ENCODE peak calls at places on chromosome 11, in ten cellular contexts. R is AG08396; E is activated naive CD4-positive, alpha-beta T cell; S is NAMALWA; F is T follicular helper cell; G is dermis blood vessel endothelial cell; Z is kidney; H is body of pancreas; C is AG10803; D is stromal cell of bone marrow. K is an unnamed sample.

GRCh38 chr11:57458060-57458409 is 2.3 kb upstream of the RTN4RL2 start:
- DNase-seq in R (peak; percentile 13), E (no peak), S (no peak), F (no peak), G (no peak), Z (no peak), H (no peak), C (no peak), D (no peak), K (no peak)

GRCh38 chr11:34028407-34028804 is 23.1 kb upstream of the CAPRIN1 start:
- DNase-seq in R (peak; percentile 17), E (no peak), S (no peak), F (no peak), G (peak; percentile 10), Z (no peak), H (peak; percentile 63), C (peak; percentile 72), D (peak; percentile 36), K (no peak)

GRCh38 chr11:105613183-105613582 is 3.3 kb downstream of the GRIA4 start:
- DNase-seq in R (no peak), E (no peak), S (no peak), F (no peak), G (no peak), Z (no peak), H (no peak), C (no peak), D (no peak), K (no peak)

GRCh38 chr11:108754901-108755625 is 90.2 kb downstream of the DDX10 start:
- DNase-seq in R (no peak), E (no peak), S (peak; percentile 13), F (no peak), G (peak; percentile 34), Z (no peak), H (no peak), C (peak; percentile 52), D (no peak), K (no peak)

GRCh38 chr11:28820296-28820989 is 712.3 kb downstream of the METTL15 start:
- DNase-seq in R (no peak), E (no peak), S (no peak), F (no peak), G (no peak), Z (no peak), H (no peak), C (peak; percentile 55), D (no peak), K (no peak)

GRCh38 chr11:102323542-102324261 is 6.4 kb downstream of the BIRC3 start:
- DNase-seq in R (no peak), E (no peak), S (no peak), F (no peak), G (no peak), Z (no peak), H (no peak), C (peak; percentile 78), D (peak; percentile 73), K (no peak)

GRCh38 chr11:107606122-107606521 is 15.2 kb downstream of the ELMOD1 start:
- DNase-seq in R (no peak), E (no peak), S (peak; percentile 26), F (no peak), G (no peak), Z (no peak), H (no peak), C (no peak), D (no peak), K (no peak)

GRCh38 chr11:72981067-72981466 is 161.1 kb downstream of the FCHSD2 start:
- DNase-seq in R (no peak), E (no peak), S (no peak), F (no peak), G (no peak), Z (no peak), H (no peak), C (no peak), D (no peak), K (no peak)

GRCh38 chr11:68990995-68991780 is 10.4 kb upstream of the MRGPRD start:
- DNase-seq in R (no peak), E (no peak), S (no peak), F (no peak), G (no peak), Z (peak; percentile 51), H (no peak), C (no peak), D (no peak), K (no peak)

GRCh38 chr11:27395556-27396258 is 32.7 kb upstream of the CCDC34 start:
- DNase-seq in R (no peak), E (no peak), S (no peak), F (no peak), G (peak; percentile 26), Z (no peak), H (peak; percentile 48), C (peak; percentile 21), D (no peak), K (peak; percentile 72)

GRCh38 chr11:35389897-35390462 is 29.4 kb downstream of the SLC1A2 start:
- DNase-seq in R (no peak), E (no peak), S (no peak), F (no peak), G (no peak), Z (no peak), H (no peak), C (no peak), D (no peak), K (no peak)

GRCh38 chr11:130486981-130487380 is 38.5 kb downstream of the ADAMTS15 start:
- DNase-seq in R (no peak), E (no peak), S (no peak), F (no peak), G (no peak), Z (no peak), H (no peak), C (no peak), D (no peak), K (no peak)

GRCh38 chr11:81674211-81674610 is 1059.5 kb downstream of the FAM181B start:
- DNase-seq in R (no peak), E (no peak), S (no peak), F (no peak), G (no peak), Z (no peak), H (no peak), C (no peak), D (no peak), K (no peak)

GRCh38 chr11:11731311-11732083 is 109.7 kb upstream of the GALNT18 start:
- DNase-seq in R (peak; percentile 52), E (no peak), S (no peak), F (no peak), G (peak; percentile 15), Z (no peak), H (no peak), C (peak; percentile 36), D (peak; percentile 30), K (no peak)

GRCh38 chr11:119728226-119728626 is 774 bp downstream of the NECTIN1 start:
- DNase-seq in R (peak; percentile 59), E (no peak), S (no peak), F (no peak), G (peak; percentile 27), Z (no peak), H (peak; percentile 41), C (no peak), D (no peak), K (no peak)

GRCh38 chr11:64253481-64253880 is 2.2 kb downstream of the PLCB3 start:
- DNase-seq in R (peak; percentile 57), E (no peak), S (no peak), F (no peak), G (no peak), Z (no peak), H (peak; percentile 52), C (peak; percentile 12), D (no peak), K (no peak)

GRCh38 chr11:71996946-71997345 is 1.8 kb upstream of the IL18BP start:
- DNase-seq in R (no peak), E (no peak), S (no peak), F (no peak), G (no peak), Z (no peak), H (no peak), C (no peak), D (no peak), K (no peak)

GRCh38 chr11:65204646-65205601 is 23.2 kb downstream of the CAPN1 start:
- DNase-seq in R (peak; percentile 75), E (no peak), S (peak; percentile 58), F (peak; percentile 29), G (peak; percentile 71), Z (peak; percentile 76), H (no peak), C (peak; percentile 20), D (no peak), K (no peak)

GRCh38 chr11:120337896-120338840 is 2.0 kb downstream of the ARHGEF12 start:
- DNase-seq in R (no peak), E (no peak), S (no peak), F (no peak), G (peak; percentile 60), Z (no peak), H (no peak), C (peak; percentile 48), D (no peak), K (no peak)